ENCODE peak calls at places on chromosomes 2 and 18, in six cellular contexts. L is colonic mucosa, F is lower lobe of right lung, H is PC-3, X is GM12878, D is hepatocyte. I is an unnamed sample. For H3K27me3, the result is how much of the 10 kb centered on the place peaks cover.

GRCh38 chr2:61905372-61906186 is at the start of gene COMMD1:
- DNase-seq in L (peak), F (peak), H (peak), X (peak), D (peak), I (peak)

GRCh38 chr18:44679912-44680270 is 797 bp upstream of the SETBP1 start:
- DNase-seq in L (peak), F (peak), H (peak), X (no peak), D (peak), I (peak)

GRCh38 chr2:192487636-192488035 is 292.9 kb upstream of the TMEFF2 start:
- DNase-seq in L (peak), F (no peak), H (no peak), X (no peak), D (peak), I (no peak)

GRCh38 chr2:69694894-69695849 is 46.8 kb upstream of the ANXA4 start:
- DNase-seq in L (no peak), F (no peak), H (peak), X (no peak), D (no peak), I (no peak)

GRCh38 chr2:99488999-99489757 is 639 bp downstream of the REV1 start:
- DNase-seq in L (peak), F (peak), H (peak), X (no peak), D (peak), I (peak)

GRCh38 chr18:9526458-9526857 is 51.1 kb downstream of the RALBP1 start:
- DNase-seq in L (no peak), F (no peak), H (peak), X (no peak), D (no peak), I (no peak)

GRCh38 chr18:38526922-38527321 is 961.3 kb upstream of the CELF4 start:
- DNase-seq in L (no peak), F (no peak), H (no peak), X (no peak), D (no peak), I (no peak)

GRCh38 chr2:104939570-104940235 is 85.8 kb downstream of the POU3F3 start:
- DNase-seq in L (peak), F (no peak), H (no peak), X (no peak), D (no peak), I (peak)

GRCh38 chr18:21453512-21453862 is 147.0 kb downstream of the ESCO1 start:
- DNase-seq in L (no peak), F (no peak), H (peak), X (no peak), D (no peak), I (peak)

GRCh38 chr2:237581326-237581725 is 9.2 kb downstream of the RAB17 start:
- DNase-seq in L (no peak), F (peak), H (no peak), X (no peak), D (no peak), I (no peak)

GRCh38 chr2:237585590-237586221 is 4.8 kb downstream of the RAB17 start:
- DNase-seq in L (no peak), F (peak), H (no peak), X (no peak), D (no peak), I (no peak)

GRCh38 chr2:237577956-237578870 is 11.8 kb downstream of the PRLH start:
- DNase-seq in L (no peak), F (peak), H (no peak), X (no peak), D (no peak), I (no peak)

GRCh38 chr2:237583385-237584295 is 6.9 kb downstream of the RAB17 start:
- DNase-seq in L (no peak), F (peak), H (no peak), X (no peak), D (no peak), I (no peak)

GRCh38 chr2:237581751-237582746 is 8.5 kb downstream of the RAB17 start:
- DNase-seq in L (no peak), F (peak), H (no peak), X (peak), D (peak), I (peak)
- H3K4me3 ChIP-seq in L (no peak), F (peak), H (no peak), X (no peak), D (no peak), I (no peak)

GRCh38 chr2:85435220-85435958 is 16.9 kb downstream of the SH2D6 start:
- DNase-seq in L (no peak), F (no peak), H (no peak), X (no peak), D (no peak), I (no peak)
- H3K27ac ChIP-seq in L (no peak), F (peak), H (no peak), X (no peak), D (no peak), I (no peak)

DNA sequence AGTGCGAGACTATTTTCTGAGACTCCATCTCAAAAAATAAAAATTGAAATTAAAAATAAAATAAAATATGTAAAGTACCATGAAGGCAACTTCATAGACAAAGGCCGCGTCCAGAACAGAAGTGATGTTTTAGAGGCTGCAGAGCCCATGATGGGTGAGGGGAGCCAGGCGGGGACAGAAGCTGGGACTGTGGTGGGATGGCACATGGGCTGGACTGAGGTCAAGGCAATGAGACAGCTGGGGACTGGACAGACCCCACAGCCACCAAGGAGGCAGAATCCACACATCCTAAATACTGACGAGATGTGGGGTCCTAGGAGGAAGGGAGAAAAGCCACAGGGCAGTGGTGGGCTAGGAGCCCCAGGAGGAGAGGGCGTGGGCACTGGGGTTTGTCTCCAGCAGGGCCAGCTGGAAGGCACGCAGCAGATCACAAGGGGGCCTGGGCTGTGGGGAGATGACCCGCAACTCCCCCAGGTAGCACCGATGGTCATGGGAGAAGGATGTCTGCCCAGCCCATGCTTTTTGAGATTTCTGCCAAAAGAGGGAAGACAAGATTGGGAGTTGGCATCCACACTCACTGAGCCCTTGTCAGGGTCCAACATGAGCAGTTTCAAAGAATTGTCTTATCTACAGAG is 74.3 kb downstream of the KCNF1 start:
- DNase-seq in L (no peak), F (no peak), H (no peak), X (no peak), D (no peak), I (no peak)
- H3K27me3 ChIP-seq in L (under half), F (under half), H (under half), X (under half), D (under half), I (under half)

DNA sequence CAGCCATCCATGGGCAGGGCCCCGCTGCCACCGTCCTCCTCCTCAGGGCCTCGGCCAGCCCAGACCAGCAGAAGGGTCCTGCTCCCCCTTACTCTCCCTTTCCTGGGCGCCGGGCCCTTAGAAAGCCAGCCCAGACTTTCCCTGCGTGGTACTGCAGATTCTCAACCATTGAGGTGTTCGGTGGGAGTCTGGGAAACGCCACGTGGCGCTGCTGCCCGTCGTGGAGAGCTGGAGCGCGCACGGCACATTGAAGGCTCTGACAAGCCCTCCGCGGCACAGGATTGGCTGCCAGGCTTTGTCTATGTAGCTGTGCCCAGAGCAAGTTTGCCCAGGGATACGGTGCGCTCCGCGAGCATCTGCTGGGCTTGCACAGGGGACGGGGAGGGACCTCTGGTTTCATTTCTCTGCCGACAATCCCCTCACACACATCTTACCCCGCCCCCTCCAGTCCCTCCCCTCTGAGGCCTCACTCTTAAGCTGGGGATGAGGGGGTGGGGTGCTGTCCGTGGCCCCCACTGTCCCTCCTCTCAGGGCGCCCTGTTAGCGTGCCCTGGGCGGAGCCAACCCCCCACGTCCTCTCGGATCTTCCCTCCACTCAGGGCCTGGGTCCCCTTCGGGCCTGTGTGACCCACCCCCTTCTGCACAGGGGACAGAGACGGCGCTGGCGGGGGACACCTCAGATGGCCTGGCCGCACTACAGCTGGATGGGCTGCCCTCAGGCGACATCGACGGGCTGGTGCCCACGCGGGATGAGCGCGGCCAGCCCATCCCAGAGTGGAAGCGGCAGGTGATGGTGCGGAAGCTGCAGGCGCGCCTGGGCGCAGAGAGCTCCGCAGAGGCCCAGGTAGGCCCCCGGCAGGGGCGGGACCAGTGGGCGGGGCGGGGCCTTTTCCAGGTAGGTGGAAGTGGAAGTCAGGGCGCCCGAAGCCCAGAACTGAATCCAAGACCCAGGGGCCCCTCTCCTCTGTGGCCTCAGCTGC is 10.1 kb upstream of the KLHL30 start:
- DNase-seq in L (no peak), F (peak), H (no peak), X (no peak), D (no peak), I (no peak)
- H3K4me3 ChIP-seq in L (no peak), F (no peak), H (no peak), X (no peak), D (no peak), I (no peak)

GRCh38 chr2:239322414-239323086 is 78.3 kb downstream of the HDAC4 start:
- DNase-seq in L (peak), F (no peak), H (no peak), X (no peak), D (no peak), I (no peak)

GRCh38 chr2:239323473-239323872 is 77.3 kb downstream of the HDAC4 start:
- DNase-seq in L (peak), F (no peak), H (no peak), X (no peak), D (no peak), I (no peak)

GRCh38 chr2:239319261-239319661 is 81.6 kb downstream of the HDAC4 start:
- DNase-seq in L (peak), F (peak), H (peak), X (no peak), D (no peak), I (peak)

GRCh38 chr2:239324456-239324855 is 76.4 kb downstream of the HDAC4 start:
- DNase-seq in L (no peak), F (no peak), H (no peak), X (no peak), D (no peak), I (no peak)

GRCh38 chr2:239321596-239322413 is 79.0 kb downstream of the HDAC4 start:
- DNase-seq in L (no peak), F (no peak), H (no peak), X (no peak), D (no peak), I (no peak)
- H3K27ac ChIP-seq in L (no peak), F (no peak), H (no peak), X (no peak), D (no peak), I (no peak)

DNA sequence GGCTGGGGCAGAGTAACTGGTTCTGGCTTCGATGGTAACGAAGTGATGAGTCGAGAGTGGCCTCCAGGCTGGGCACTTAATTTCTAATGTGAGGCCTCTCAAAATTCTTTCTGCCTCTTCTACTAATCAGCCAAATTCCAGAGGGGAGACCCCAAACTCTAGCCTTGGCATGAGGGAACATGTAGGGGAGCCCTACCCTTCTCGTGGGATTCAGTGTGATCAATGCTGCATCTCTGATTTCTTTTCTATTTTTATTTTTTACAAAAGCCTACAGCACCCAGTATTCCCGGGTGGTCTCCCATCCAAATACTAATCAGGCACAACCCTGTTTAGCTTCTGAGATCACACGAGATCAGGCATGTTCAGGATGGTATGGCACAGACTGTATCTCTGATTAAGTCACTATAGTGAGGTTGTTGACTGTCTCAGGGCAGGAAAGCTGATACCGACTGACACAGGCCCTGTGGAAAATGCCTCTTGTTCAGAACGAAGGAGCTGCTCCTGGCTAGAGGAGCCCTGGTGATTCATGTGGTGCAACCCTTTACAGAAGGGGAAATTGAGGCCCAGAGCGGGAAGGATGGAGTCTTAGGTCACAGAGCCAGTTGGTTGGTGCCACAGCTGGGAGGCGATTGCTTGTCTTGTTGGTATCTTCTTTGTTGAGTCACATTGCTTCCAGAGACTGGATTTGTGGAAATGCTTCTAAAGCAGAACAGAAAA is 126.3 kb upstream of the HS6ST1 start:
- DNase-seq in L (peak), F (no peak), H (no peak), X (no peak), D (no peak), I (no peak)
- H3K27me3 ChIP-seq in L (under half), F (under half), H (under half), X (under half), D (under half), I (under half)

I was measured in body of pancreas.